ENCODE peak calls at places on chromosomes 12 and 14, in six cellular contexts. A, R, T, W, P and U are unnamed samples.

GRCh38 chr12:63885401-63885800 is 40.9 kb downstream of the SRGAP1 start:
- DNase-seq in R (no peak), A (no peak), T (no peak), W (no peak), P (no peak), U (no peak)

GRCh38 chr14:92039720-92040430 is at the start of gene TRIP11:
- DNase-seq in A (peak), W (peak), T (peak), R (peak), P (peak), U (peak)

GRCh38 chr14:90567991-90568390 is 171.2 kb downstream of the CALM1 start:
- DNase-seq in R (no peak), A (no peak), W (no peak), T (no peak), P (no peak), U (no peak)

GRCh38 chr12:116856729-116857128 is 24.5 kb downstream of the HRK start:
- DNase-seq in P (no peak), T (no peak), W (no peak), R (no peak), A (no peak), U (no peak)

GRCh38 chr12:115437061-115437567 is 753.1 kb upstream of the TBX3 start:
- DNase-seq in R (no peak), P (no peak), W (no peak), A (no peak), T (no peak), U (peak)

GRCh38 chr14:105118646-105119409 is 49.7 kb downstream of the JAG2 start:
- DNase-seq in P (no peak), W (no peak), R (no peak), T (no peak), A (no peak), U (no peak)

GRCh38 chr12:14957769-14958168 is 3.6 kb downstream of the ARHGDIB start:
- DNase-seq in W (no peak), A (no peak), T (no peak), P (no peak), R (no peak), U (no peak)

GRCh38 chr12:75526655-75527511 is 15.5 kb upstream of the KRR1 start:
- DNase-seq in A (peak), P (peak), T (peak), W (peak), R (no peak), U (peak)

GRCh38 chr12:116222358-116222757 is 55.1 kb downstream of the MED13L start:
- DNase-seq in T (peak), P (peak), R (no peak), A (no peak), W (peak), U (peak)